ENCODE peak calls at places on chromosomes 4 and X, in six cellular contexts. B, L, H, A, Q and J are unnamed samples.

GRCh38 chr4:39118034-39118658 is 56.1 kb downstream of the KLHL5 start:
- DNase-seq in B (no peak), L (no peak), H (no peak), A (peak; percentile 3), Q (no peak), J (no peak)

GRCh38 chr4:52714597-52715254 is 36.5 kb downstream of the ERVMER34-1 start:
- DNase-seq in B (no peak), L (no peak), H (no peak), A (no peak), Q (no peak), J (no peak)

GRCh38 chrX:2748815-2749188 is 3.0 kb upstream of the XG start:
- DNase-seq in B (no peak), L (no peak), H (no peak), A (no peak), Q (no peak), J (no peak)

GRCh38 chr4:138222041-138222440 is 20.1 kb downstream of the SLC7A11 start:
- DNase-seq in B (no peak), L (no peak), H (no peak), A (no peak), Q (no peak), J (no peak)

GRCh38 chrX:21905209-21905735 is 35.2 kb upstream of the SMS start:
- DNase-seq in B (no peak), L (no peak), H (no peak), A (no peak), Q (peak; percentile 5), J (no peak)

GRCh38 chr4:124980276-124980752 is 267.8 kb upstream of the ANKRD50 start:
- DNase-seq in B (no peak), L (no peak), H (no peak), A (no peak), Q (no peak), J (no peak)

GRCh38 chrX:421646-422325 is 35.1 kb upstream of the PPP2R3B start:
- DNase-seq in B (no peak), L (no peak), H (no peak), A (no peak), Q (no peak), J (no peak)

GRCh38 chrX:104166735-104167436 is 633 bp downstream of the FAM199X start:
- DNase-seq in B (peak; percentile 12), L (no peak), H (no peak), A (no peak), Q (no peak), J (no peak)

GRCh38 chr4:65467280-65467679 is 203.0 kb downstream of the EPHA5 start:
- DNase-seq in B (no peak), L (no peak), H (no peak), A (no peak), Q (no peak), J (no peak)

GRCh38 chrX:9940397-9940796 is 26.8 kb upstream of the CLDN34 start:
- DNase-seq in B (no peak), L (no peak), H (no peak), A (no peak), Q (no peak), J (no peak)

GRCh38 chrX:133444952-133445831 is 29.9 kb upstream of the GPC4 start:
- DNase-seq in B (no peak), L (no peak), H (no peak), A (no peak), Q (no peak), J (no peak)

GRCh38 chr4:14100349-14100748 is 472.8 kb upstream of the BOD1L1 start:
- DNase-seq in B (no peak), L (no peak), H (no peak), A (no peak), Q (no peak), J (no peak)

GRCh38 chr4:108433832-108434231 is 186.5 kb upstream of the RPL34 start:
- DNase-seq in B (no peak), L (no peak), H (no peak), A (no peak), Q (no peak), J (no peak)

GRCh38 chr4:122827258-122827887 is 742 bp downstream of the FGF2 start:
- DNase-seq in B (peak; percentile 65), L (peak; percentile 8), H (peak; percentile 60), A (no peak), Q (no peak), J (peak; percentile 67)

GRCh38 chr4:27217261-27217769 is 356.7 kb downstream of the STIM2 start:
- DNase-seq in B (no peak), L (no peak), H (no peak), A (no peak), Q (no peak), J (no peak)

GRCh38 chrX:120463241-120463640 is 5.9 kb downstream of the LAMP2 start:
- DNase-seq in B (no peak), L (no peak), H (no peak), A (peak; percentile 6), Q (no peak), J (no peak)

GRCh38 chrX:30570505-30570904 is 7.1 kb downstream of the TASL start:
- DNase-seq in B (peak; percentile 18), L (no peak), H (no peak), A (peak; percentile 2), Q (no peak), J (no peak)

GRCh38 chrX:134186362-134187121 is 50.4 kb upstream of the CCDC160 start:
- DNase-seq in B (no peak), L (peak; percentile 21), H (no peak), A (no peak), Q (no peak), J (no peak)

GRCh38 chr4:55768291-55768690 is 51.3 kb upstream of the EXOC1L start:
- DNase-seq in B (no peak), L (no peak), H (no peak), A (peak; percentile 20), Q (peak; percentile 15), J (no peak)

GRCh38 chr4:82268050-82268825 is 105.6 kb downstream of the HNRNPD start:
- DNase-seq in B (peak; percentile 29), L (no peak), H (no peak), A (peak; percentile 51), Q (no peak), J (no peak)

GRCh38 chr4:121411151-121411744 is 30.4 kb upstream of the QRFPR start:
- DNase-seq in B (no peak), L (no peak), H (no peak), A (no peak), Q (peak; percentile 10), J (no peak)

GRCh38 chr4:23441670-23442069 is 448.2 kb downstream of the PPARGC1A start:
- DNase-seq in B (no peak), L (no peak), H (no peak), A (no peak), Q (no peak), J (no peak)

DNA sequence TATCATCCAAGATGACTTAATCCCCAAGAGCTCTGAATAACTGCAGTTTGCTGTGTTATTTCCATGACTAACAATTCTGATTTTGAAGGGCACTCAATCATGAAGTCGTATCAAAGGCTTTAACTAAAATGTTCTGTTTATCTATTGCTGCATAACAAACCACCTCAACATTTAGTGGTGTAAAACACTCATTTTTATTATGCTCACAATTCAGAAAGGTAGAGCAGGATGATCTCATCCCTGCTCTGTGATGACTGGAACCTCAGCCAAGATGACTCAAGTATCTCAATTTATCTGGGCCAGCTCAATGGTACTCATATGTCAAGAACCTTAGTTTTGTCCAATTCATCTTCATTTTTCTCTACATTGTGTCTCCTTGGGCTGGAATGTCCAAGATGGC is 451.1 kb downstream of the PPARGC1A start:
- DNase-seq in B (no peak), L (no peak), H (no peak), A (no peak), Q (no peak), J (no peak)
- TF ChIP-seq TAF1 in B (no peak), L (no peak), H (no peak), A (no peak), Q (no peak), J (no peak)

GRCh38 chrX:69951756-69952155 is 98.0 kb downstream of the AWAT2 start:
- DNase-seq in B (no peak), L (no peak), H (no peak), A (no peak), Q (no peak), J (no peak)

DNA sequence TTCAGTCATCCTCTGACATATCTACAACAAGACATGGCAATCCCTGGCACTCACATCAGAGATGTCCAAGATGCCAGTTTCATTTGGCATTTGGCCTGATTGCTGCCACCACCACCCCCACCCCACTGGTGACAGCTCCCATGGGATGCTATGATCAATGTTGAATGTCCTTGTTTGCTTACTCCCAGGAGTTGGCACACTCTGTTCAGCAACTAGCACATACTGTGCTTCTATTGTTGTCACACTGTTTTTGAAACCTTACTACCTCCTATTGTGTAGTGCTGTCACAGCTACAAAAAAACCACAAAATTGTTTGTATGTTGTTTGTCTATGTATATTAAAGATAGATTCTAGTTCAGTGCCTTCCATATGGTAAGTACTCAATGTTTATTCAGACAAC is 101.3 kb downstream of the AWAT2 start:
- DNase-seq in B (no peak), L (no peak), H (no peak), A (no peak), Q (no peak), J (no peak)
- TF ChIP-seq POLR2A in B (no peak), L (no peak), H (no peak), A (no peak), Q (no peak), J (no peak)

GRCh38 chrX:70476166-70476933 is 31.7 kb downstream of the DLG3 start:
- DNase-seq in B (no peak), L (no peak), H (no peak), A (no peak), Q (no peak), J (no peak)

GRCh38 chrX:70478521-70478920 is 33.9 kb downstream of the DLG3 start:
- DNase-seq in B (no peak), L (no peak), H (no peak), A (no peak), Q (no peak), J (no peak)

GRCh38 chrX:70479197-70479969 is 34.7 kb downstream of the DLG3 start:
- DNase-seq in B (no peak), L (no peak), H (no peak), A (peak; percentile 67), Q (no peak), J (no peak)

GRCh38 chrX:70477734-70478075 is 33.1 kb downstream of the DLG3 start:
- DNase-seq in B (no peak), L (no peak), H (no peak), A (peak; percentile 75), Q (no peak), J (no peak)

DNA sequence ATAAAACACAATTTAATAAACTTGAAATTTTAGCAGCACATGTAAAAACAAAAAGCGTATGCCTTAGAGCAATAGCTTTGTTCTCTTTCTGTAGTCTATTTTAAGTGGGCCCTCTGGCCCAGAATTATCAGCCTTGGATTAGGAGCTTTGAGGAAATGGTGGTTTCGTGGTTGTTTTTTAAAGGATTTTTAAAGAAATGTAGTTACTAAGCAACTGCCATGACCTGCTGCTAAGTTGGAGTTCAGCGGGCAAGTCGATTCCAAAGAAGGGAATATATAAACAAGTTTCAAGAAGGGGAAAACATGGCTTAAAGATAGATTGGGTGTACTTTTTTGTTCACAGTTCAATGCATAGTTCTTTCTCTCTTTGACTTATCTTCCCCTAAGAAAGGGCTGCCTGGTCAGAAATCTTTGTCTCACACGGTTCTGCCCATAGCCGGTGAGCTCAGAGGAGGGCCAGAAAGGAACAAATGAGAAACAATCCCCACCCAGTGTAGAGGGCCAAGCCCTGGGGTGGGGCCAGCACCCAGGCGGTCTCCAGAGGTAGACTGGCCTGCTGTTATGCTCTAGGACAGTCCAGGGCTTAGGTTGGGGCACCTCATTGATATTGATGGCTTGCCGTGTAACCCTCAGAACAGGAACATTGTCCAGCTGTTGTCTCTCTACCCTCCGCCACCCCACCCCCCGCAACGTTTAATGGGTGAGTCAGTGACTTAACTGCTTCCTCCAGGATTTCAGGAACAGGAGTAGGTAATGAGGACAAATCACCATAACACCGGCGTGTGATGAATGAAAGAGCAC is 32.5 kb downstream of the DLG3 start:
- DNase-seq in B (no peak), L (no peak), H (no peak), A (no peak), Q (peak; percentile 36), J (no peak)
- TF ChIP-seq TAF1 in B (no peak), L (no peak), H (no peak), A (no peak), Q (no peak), J (no peak)

GRCh38 chr4:132592340-132592739 is 556.8 kb upstream of the PCDH10 start:
- DNase-seq in B (no peak), L (no peak), H (no peak), A (peak; percentile 16), Q (no peak), J (no peak)
- TF ChIP-seq POLR2A in B (no peak), L (no peak), H (no peak), A (no peak), Q (no peak), J (no peak)